ENCODE peak calls at places on chromosomes 12 and 14, in nine cellular contexts. Q is ureter; N is lower leg skin; B is NCI-H774; E is activated naive CD4-positive, alpha-beta T cell treated with anti-CD3 and anti-CD28 coated beads, Interleukin-2, amount 50 U/mL, for 16 hours; U is IMR-90; K is GM03348; O is Kasumi-1; R is GM12878. J is an unnamed sample.

GRCh38 chr14:71050227-71050823 is 143.1 kb downstream of the PCNX1 start:
- DNase-seq in K (no peak), R (no peak), N (no peak), O (peak), B (no peak), U (peak), E (no peak), Q (no peak), J (peak)

GRCh38 chr12:7221486-7221885 is 32.0 kb downstream of the PEX5 start:
- DNase-seq in U (peak), Q (no peak), O (no peak), E (no peak), B (no peak), N (no peak), R (no peak), K (no peak), J (no peak)

GRCh38 chr12:88122666-88123065 is 19.2 kb downstream of the CEP290 start:
- DNase-seq in U (no peak), Q (no peak), N (no peak), K (no peak), B (no peak), R (no peak), O (no peak), E (no peak), J (no peak)

GRCh38 chr12:93943766-93944165 is 204.6 kb upstream of the PLXNC1 start:
- DNase-seq in B (no peak), O (no peak), R (no peak), U (peak), E (no peak), Q (no peak), N (peak), K (peak), J (peak)

GRCh38 chr12:2233034-2233433 is 180.2 kb downstream of the CACNA1C start:
- DNase-seq in E (no peak), B (no peak), K (peak), R (no peak), U (peak), O (no peak), N (no peak), Q (no peak), J (peak)

GRCh38 chr12:68784015-68784414 is 24.0 kb upstream of the MDM2 start:
- DNase-seq in K (no peak), B (no peak), U (no peak), E (no peak), Q (no peak), R (no peak), N (no peak), O (no peak), J (peak)

GRCh38 chr12:104057771-104058197 is 6.5 kb upstream of the HCFC2 start:
- DNase-seq in B (no peak), U (peak), N (no peak), O (peak), E (no peak), Q (no peak), R (no peak), K (peak), J (peak)

GRCh38 chr12:95318071-95318545 is 100.5 kb downstream of the VEZT start:
- DNase-seq in E (no peak), N (no peak), K (peak), U (peak), B (peak), Q (no peak), R (no peak), O (no peak), J (peak)

GRCh38 chr12:16605666-16606116 is 271 bp downstream of the LMO3 start:
- DNase-seq in U (peak), B (peak), K (peak), N (no peak), R (no peak), O (peak), E (no peak), Q (no peak), J (peak)

GRCh38 chr14:92922883-92923743 is at the start of gene CHGA:
- DNase-seq in N (no peak), U (peak), B (peak), E (peak), K (peak), Q (no peak), O (peak), R (no peak), J (peak)

GRCh38 chr12:24911284-24911791 is 37.6 kb downstream of the BCAT1 start:
- DNase-seq in R (no peak), U (peak), K (peak), Q (no peak), B (no peak), E (no peak), N (no peak), O (no peak), J (peak)

GRCh38 chr14:96938946-96939345 is 141.8 kb downstream of the VRK1 start:
- DNase-seq in Q (no peak), R (no peak), N (no peak), B (no peak), E (no peak), K (no peak), O (no peak), U (no peak), J (no peak)

GRCh38 chr12:96502477-96502876 is 13.1 kb downstream of the CFAP54 start:
- DNase-seq in U (no peak), O (no peak), B (no peak), Q (no peak), K (no peak), R (peak), E (peak), N (no peak), J (no peak)

GRCh38 chr14:50060871-50061663 is 55.3 kb downstream of the VCPKMT start:
- DNase-seq in Q (peak), N (peak), B (no peak), K (peak), O (peak), E (peak), R (no peak), U (peak), J (peak)

GRCh38 chr12:92961949-92962348 is 32.9 kb upstream of the EEA1 start:
- DNase-seq in Q (no peak), U (peak), K (no peak), N (no peak), E (no peak), R (no peak), B (no peak), O (no peak), J (no peak)

GRCh38 chr12:89252284-89252683 is 100.0 kb downstream of the DUSP6 start:
- DNase-seq in O (no peak), K (no peak), U (peak), Q (no peak), B (no peak), R (no peak), E (no peak), N (no peak), J (no peak)

GRCh38 chr12:4421590-4422031 is 24.0 kb downstream of the FGF6 start:
- DNase-seq in O (peak), R (no peak), B (peak), N (peak), Q (no peak), U (peak), K (peak), E (no peak), J (peak)

GRCh38 chr14:49951946-49952345 is 59.1 kb downstream of the ARF6 start:
- DNase-seq in U (no peak), K (no peak), N (peak), Q (no peak), O (no peak), E (no peak), B (no peak), R (no peak), J (no peak)

GRCh38 chr12:107379852-107380567 is 286.7 kb upstream of the CRY1 start:
- DNase-seq in B (no peak), O (no peak), N (no peak), U (peak), R (no peak), K (peak), Q (peak), E (no peak), J (no peak)

GRCh38 chr12:68310370-68310769 is 21.8 kb downstream of the MDM1 start:
- DNase-seq in Q (no peak), E (no peak), O (no peak), U (peak), N (no peak), K (peak), B (no peak), R (no peak), J (peak)

GRCh38 chr12:78584695-78585094 is 279.9 kb upstream of the SYT1 start:
- DNase-seq in N (no peak), E (no peak), R (no peak), K (no peak), Q (no peak), B (no peak), O (no peak), U (peak), J (peak)

GRCh38 chr14:66295386-66295785 is 190.8 kb upstream of the CCDC196 start:
- DNase-seq in N (no peak), U (no peak), Q (no peak), R (no peak), B (no peak), E (no peak), O (no peak), K (no peak), J (no peak)

GRCh38 chr14:24430682-24431568 is 1.2 kb downstream of the KHNYN start:
- DNase-seq in O (no peak), U (peak), K (peak), R (no peak), Q (no peak), N (no peak), B (no peak), E (peak), J (peak)